ENCODE peak calls at places on chromosomes 3 and 15, in six cellular contexts. One of them, this sample, is unnamed.

GRCh38 chr3:8280161-8280560 is 221.5 kb upstream of the LMCD1 start:
- DNase-seq in coronary artery: no peak
- DNase-seq in brain microvascular endothelial cell: no peak
- DNase-seq in SJSA1: no peak
- DNase-seq in mammary epithelial cell: no peak
- DNase-seq in right lobe of liver: no peak
- DNase-seq in this sample: no peak

GRCh38 chr3:149990423-149990953 is 19.8 kb upstream of the PFN2 start:
- DNase-seq in coronary artery: no peak
- DNase-seq in brain microvascular endothelial cell: no peak
- DNase-seq in SJSA1: no peak
- DNase-seq in mammary epithelial cell: no peak
- DNase-seq in right lobe of liver: no peak
- DNase-seq in this sample: no peak

GRCh38 chr15:70765504-70766281 is 2.3 kb upstream of the UACA start:
- DNase-seq in coronary artery: no peak
- DNase-seq in brain microvascular endothelial cell: peak; percentile 86
- DNase-seq in SJSA1: no peak
- DNase-seq in mammary epithelial cell: no peak
- DNase-seq in right lobe of liver: no peak
- DNase-seq in this sample: no peak

GRCh38 chr15:58491151-58491473 is 59.3 kb downstream of the LIPC start:
- DNase-seq in coronary artery: no peak
- DNase-seq in brain microvascular endothelial cell: no peak
- DNase-seq in SJSA1: no peak
- DNase-seq in mammary epithelial cell: no peak
- DNase-seq in right lobe of liver: no peak
- DNase-seq in this sample: no peak

GRCh38 chr3:52204337-52205073 is 6.5 kb downstream of the ALAS1 start:
- DNase-seq in coronary artery: no peak
- DNase-seq in brain microvascular endothelial cell: no peak
- DNase-seq in SJSA1: no peak
- DNase-seq in mammary epithelial cell: peak; percentile 72
- DNase-seq in right lobe of liver: no peak
- DNase-seq in this sample: no peak

GRCh38 chr3:139530717-139531116 is 8.8 kb downstream of the RBP1 start:
- DNase-seq in coronary artery: no peak
- DNase-seq in brain microvascular endothelial cell: no peak
- DNase-seq in SJSA1: no peak
- DNase-seq in mammary epithelial cell: no peak
- DNase-seq in right lobe of liver: no peak
- DNase-seq in this sample: no peak

GRCh38 chr3:108441081-108441507 is 69.3 kb downstream of the MYH15 start:
- DNase-seq in coronary artery: no peak
- DNase-seq in brain microvascular endothelial cell: no peak
- DNase-seq in SJSA1: no peak
- DNase-seq in mammary epithelial cell: no peak
- DNase-seq in right lobe of liver: no peak
- DNase-seq in this sample: no peak

GRCh38 chr3:76554717-76555116 is 485.2 kb upstream of the ROBO2 start:
- DNase-seq in coronary artery: no peak
- DNase-seq in brain microvascular endothelial cell: peak; percentile 71
- DNase-seq in SJSA1: no peak
- DNase-seq in mammary epithelial cell: no peak
- DNase-seq in right lobe of liver: no peak
- DNase-seq in this sample: no peak

GRCh38 chr15:80580107-80580506 is 115.0 kb upstream of the ABHD17C start:
- DNase-seq in coronary artery: no peak
- DNase-seq in brain microvascular endothelial cell: peak; percentile 83
- DNase-seq in SJSA1: peak; percentile 12
- DNase-seq in mammary epithelial cell: peak; percentile 100
- DNase-seq in right lobe of liver: no peak
- DNase-seq in this sample: no peak

GRCh38 chr15:48414015-48414414 is 82.8 kb downstream of the DUT start:
- DNase-seq in coronary artery: no peak
- DNase-seq in brain microvascular endothelial cell: no peak
- DNase-seq in SJSA1: no peak
- DNase-seq in mammary epithelial cell: no peak
- DNase-seq in right lobe of liver: no peak
- DNase-seq in this sample: no peak

GRCh38 chr3:108862865-108863798 is 40.5 kb downstream of the TRAT1 start:
- DNase-seq in coronary artery: no peak
- DNase-seq in brain microvascular endothelial cell: peak; percentile 14
- DNase-seq in SJSA1: peak; percentile 30
- DNase-seq in mammary epithelial cell: peak; percentile 76
- DNase-seq in right lobe of liver: no peak
- DNase-seq in this sample: no peak

GRCh38 chr3:29140706-29141105 is 140.2 kb upstream of the RBMS3 start:
- DNase-seq in coronary artery: no peak
- DNase-seq in brain microvascular endothelial cell: peak; percentile 22
- DNase-seq in SJSA1: peak; percentile 44
- DNase-seq in mammary epithelial cell: no peak
- DNase-seq in right lobe of liver: no peak
- DNase-seq in this sample: no peak
- H3K27ac ChIP-seq in coronary artery: no peak overlapping the region
- H3K27ac ChIP-seq in brain microvascular endothelial cell: no peak overlapping the region
- H3K27ac ChIP-seq in SJSA1: peak overlapping the region; percentile 31
- H3K27ac ChIP-seq in mammary epithelial cell: no peak overlapping the region
- H3K27ac ChIP-seq in right lobe of liver: no peak overlapping the region
- H3K27ac ChIP-seq in this sample: no peak overlapping the region

GRCh38 chr15:38864827-38865604 is 300.4 kb upstream of the RASGRP1 start:
- DNase-seq in coronary artery: peak; percentile 80
- DNase-seq in brain microvascular endothelial cell: peak; percentile 80
- DNase-seq in SJSA1: no peak
- DNase-seq in mammary epithelial cell: no peak
- DNase-seq in right lobe of liver: no peak
- DNase-seq in this sample: no peak

GRCh38 chr15:38872732-38873131 is 308.1 kb upstream of the RASGRP1 start:
- DNase-seq in coronary artery: no peak
- DNase-seq in brain microvascular endothelial cell: no peak
- DNase-seq in SJSA1: no peak
- DNase-seq in mammary epithelial cell: no peak
- DNase-seq in right lobe of liver: no peak
- DNase-seq in this sample: no peak

GRCh38 chr15:38867556-38867955 is 302.9 kb upstream of the RASGRP1 start:
- DNase-seq in coronary artery: no peak
- DNase-seq in brain microvascular endothelial cell: no peak
- DNase-seq in SJSA1: peak; percentile 15
- DNase-seq in mammary epithelial cell: no peak
- DNase-seq in right lobe of liver: no peak
- DNase-seq in this sample: no peak

GRCh38 chr15:38871638-38872037 is 307.0 kb upstream of the RASGRP1 start:
- DNase-seq in coronary artery: no peak
- DNase-seq in brain microvascular endothelial cell: no peak
- DNase-seq in SJSA1: no peak
- DNase-seq in mammary epithelial cell: no peak
- DNase-seq in right lobe of liver: no peak
- DNase-seq in this sample: no peak

DNA sequence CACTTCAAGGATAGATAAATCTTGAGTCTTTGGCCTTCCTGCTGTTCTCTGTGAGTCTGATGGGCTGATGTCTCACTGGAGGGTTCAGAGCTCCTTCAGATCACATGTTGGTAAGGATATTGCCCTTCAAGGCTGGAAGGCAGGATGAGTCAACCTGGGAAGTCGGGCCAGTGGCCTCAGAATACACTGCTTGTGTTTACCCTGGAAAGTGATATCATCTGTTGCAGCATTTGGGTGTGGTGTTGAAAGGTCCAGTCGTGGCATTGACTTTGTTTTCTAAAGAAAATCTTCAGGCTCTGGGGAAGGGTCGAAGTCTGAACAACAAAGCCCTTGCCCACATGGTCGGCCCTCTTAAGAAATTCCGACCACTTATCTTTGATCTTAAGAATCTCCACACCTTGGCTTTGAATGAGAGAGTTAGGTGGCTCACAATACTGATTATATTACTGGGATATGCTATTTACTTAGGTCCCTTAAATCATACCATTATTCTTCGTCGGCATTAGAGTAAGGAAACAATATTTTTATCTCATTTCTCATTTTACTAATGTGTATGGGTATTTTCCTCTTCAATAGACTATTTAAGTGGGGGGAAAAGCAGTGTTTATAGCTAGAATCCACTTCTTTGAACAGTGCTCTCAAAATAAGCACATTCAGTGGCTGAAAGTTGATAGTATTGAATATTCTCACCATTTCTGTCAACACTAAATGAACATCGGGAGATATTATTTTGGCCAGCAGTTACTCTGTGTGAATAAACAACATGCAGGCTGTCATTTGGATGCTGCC is 303.9 kb upstream of the RASGRP1 start:
- DNase-seq in coronary artery: no peak
- DNase-seq in brain microvascular endothelial cell: peak; percentile 94
- DNase-seq in SJSA1: peak; percentile 86
- DNase-seq in mammary epithelial cell: peak; percentile 93
- DNase-seq in right lobe of liver: peak; percentile 42
- DNase-seq in this sample: no peak
- H3K27ac ChIP-seq in coronary artery: no peak overlapping the region
- H3K27ac ChIP-seq in brain microvascular endothelial cell: peak overlapping the region; percentile 56
- H3K27ac ChIP-seq in SJSA1: peak overlapping the region; percentile 87
- H3K27ac ChIP-seq in mammary epithelial cell: no peak overlapping the region
- H3K27ac ChIP-seq in right lobe of liver: no peak overlapping the region
- H3K27ac ChIP-seq in this sample: no peak overlapping the region

GRCh38 chr3:194330160-194330559 is 21.0 kb downstream of the CPN2 start:
- DNase-seq in coronary artery: no peak
- DNase-seq in brain microvascular endothelial cell: no peak
- DNase-seq in SJSA1: no peak
- DNase-seq in mammary epithelial cell: no peak
- DNase-seq in right lobe of liver: no peak
- DNase-seq in this sample: no peak

GRCh38 chr3:194328080-194328571 is 23.0 kb downstream of the CPN2 start:
- DNase-seq in coronary artery: no peak
- DNase-seq in brain microvascular endothelial cell: peak; percentile 28
- DNase-seq in SJSA1: no peak
- DNase-seq in mammary epithelial cell: peak; percentile 68
- DNase-seq in right lobe of liver: no peak
- DNase-seq in this sample: no peak

GRCh38 chr3:194329566-194329965 is 21.6 kb downstream of the CPN2 start:
- DNase-seq in coronary artery: no peak
- DNase-seq in brain microvascular endothelial cell: no peak
- DNase-seq in SJSA1: no peak
- DNase-seq in mammary epithelial cell: no peak
- DNase-seq in right lobe of liver: no peak
- DNase-seq in this sample: no peak

GRCh38 chr3:194332858-194333211 is 18.3 kb downstream of the CPN2 start:
- DNase-seq in coronary artery: no peak
- DNase-seq in brain microvascular endothelial cell: no peak
- DNase-seq in SJSA1: no peak
- DNase-seq in mammary epithelial cell: no peak
- DNase-seq in right lobe of liver: no peak
- DNase-seq in this sample: no peak

GRCh38 chr3:194330579-194330978 is 20.5 kb downstream of the CPN2 start:
- DNase-seq in coronary artery: no peak
- DNase-seq in brain microvascular endothelial cell: no peak
- DNase-seq in SJSA1: no peak
- DNase-seq in mammary epithelial cell: peak; percentile 96
- DNase-seq in right lobe of liver: peak; percentile 76
- DNase-seq in this sample: no peak
- H3K27ac ChIP-seq in coronary artery: no peak overlapping the region
- H3K27ac ChIP-seq in brain microvascular endothelial cell: no peak overlapping the region
- H3K27ac ChIP-seq in SJSA1: no peak overlapping the region
- H3K27ac ChIP-seq in mammary epithelial cell: peak overlapping the region; percentile 76
- H3K27ac ChIP-seq in right lobe of liver: no peak overlapping the region
- H3K27ac ChIP-seq in this sample: no peak overlapping the region

DNA sequence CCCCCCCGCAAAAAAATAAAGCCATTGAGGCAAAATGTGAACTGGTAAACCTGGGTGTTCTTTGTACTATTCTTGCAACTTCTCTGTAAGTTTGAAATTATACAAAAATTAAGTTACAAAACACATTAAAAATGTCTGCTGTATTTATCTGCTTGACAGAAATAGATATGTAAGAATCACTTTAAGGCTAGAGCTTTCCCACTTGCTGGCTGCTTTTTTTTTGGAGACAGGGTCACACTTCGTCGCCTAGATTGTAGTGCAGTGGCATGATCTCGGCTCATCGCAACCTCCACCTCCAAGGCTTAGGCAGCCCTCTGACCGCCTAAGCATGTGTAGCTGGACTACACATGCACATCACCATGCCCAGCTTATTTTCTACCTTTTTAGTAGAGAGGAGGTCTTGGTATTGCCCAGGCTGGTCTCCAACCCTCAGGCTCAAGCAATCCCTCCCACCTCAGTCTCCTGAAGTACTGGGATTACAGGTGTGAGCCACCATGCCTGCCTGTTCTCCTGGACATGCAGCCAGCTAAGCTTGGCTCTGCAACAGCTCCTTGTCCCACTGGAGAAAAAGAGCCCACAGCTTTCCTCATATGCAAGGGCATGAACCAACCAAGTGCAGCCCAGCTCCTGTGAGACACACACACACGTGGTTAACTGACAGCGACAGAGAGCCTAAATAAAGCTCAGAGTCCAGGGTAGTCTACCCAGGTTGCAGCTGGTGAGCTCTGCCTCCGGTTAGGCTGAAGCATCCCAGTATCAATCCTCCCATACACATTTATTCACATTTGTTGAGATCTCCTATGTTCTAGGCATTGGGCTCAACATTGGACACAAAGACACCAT is 4.5 kb downstream of the RPS17 start:
- DNase-seq in coronary artery: no peak
- DNase-seq in brain microvascular endothelial cell: no peak
- DNase-seq in SJSA1: no peak
- DNase-seq in mammary epithelial cell: no peak
- DNase-seq in right lobe of liver: no peak
- DNase-seq in this sample: no peak
- H3K27ac ChIP-seq in coronary artery: no peak overlapping the region
- H3K27ac ChIP-seq in brain microvascular endothelial cell: no peak overlapping the region
- H3K27ac ChIP-seq in SJSA1: no peak overlapping the region
- H3K27ac ChIP-seq in mammary epithelial cell: no peak overlapping the region
- H3K27ac ChIP-seq in right lobe of liver: no peak overlapping the region
- H3K27ac ChIP-seq in this sample: no peak overlapping the region

GRCh38 chr3:124838963-124839362 is 48.2 kb downstream of the ITGB5 start:
- DNase-seq in coronary artery: no peak
- DNase-seq in brain microvascular endothelial cell: no peak
- DNase-seq in SJSA1: no peak
- DNase-seq in mammary epithelial cell: no peak
- DNase-seq in right lobe of liver: no peak
- DNase-seq in this sample: no peak
- H3K27ac ChIP-seq in coronary artery: peak overlapping the region; percentile 84
- H3K27ac ChIP-seq in brain microvascular endothelial cell: peak overlapping the region; percentile 89
- H3K27ac ChIP-seq in SJSA1: no peak overlapping the region
- H3K27ac ChIP-seq in mammary epithelial cell: no peak overlapping the region
- H3K27ac ChIP-seq in right lobe of liver: peak overlapping the region; percentile 82
- H3K27ac ChIP-seq in this sample: no peak overlapping the region